ENCODE peak calls at places on chromosome 19, in nine cellular contexts. A, M, W, E, L, R, Y, K and J are unnamed samples.

GRCh38 chr19:19652482-19653295 is 9.2 kb upstream of the GMIP start:
- DNase-seq in A (no peak), M (no peak), W (no peak), E (no peak), L (no peak), R (peak), Y (no peak), K (no peak), J (no peak)

GRCh38 chr19:32891609-32892008 is 22.0 kb upstream of the SLC7A9 start:
- DNase-seq in A (no peak), M (no peak), W (no peak), E (no peak), L (no peak), R (no peak), Y (no peak), K (no peak), J (no peak)

GRCh38 chr19:35306473-35307246 is 14.7 kb downstream of the MAG start:
- DNase-seq in A (no peak), M (no peak), W (no peak), E (no peak), L (peak), R (no peak), Y (no peak), K (no peak), J (no peak)

GRCh38 chr19:29098863-29099481 is 114.0 kb downstream of the UQCRFS1 start:
- DNase-seq in A (no peak), M (no peak), W (no peak), E (peak), L (no peak), R (no peak), Y (peak), K (no peak), J (no peak)

GRCh38 chr19:53537523-53538377 is at the start of gene ZNF331:
- DNase-seq in A (peak), M (peak), W (peak), E (peak), L (peak), R (peak), Y (peak), K (peak), J (peak)

GRCh38 chr19:5893296-5893903 is 10.2 kb downstream of the NDUFA11 start:
- DNase-seq in A (no peak), M (no peak), W (no peak), E (no peak), L (no peak), R (no peak), Y (no peak), K (no peak), J (no peak)

GRCh38 chr19:15928321-15928720 is 6.0 kb downstream of the CYP4F11 start:
- DNase-seq in A (no peak), M (no peak), W (no peak), E (no peak), L (no peak), R (no peak), Y (no peak), K (no peak), J (no peak)

GRCh38 chr19:33114302-33114701 is 17.6 kb upstream of the WDR88 start:
- DNase-seq in A (no peak), M (no peak), W (no peak), E (no peak), L (no peak), R (no peak), Y (no peak), K (no peak), J (no peak)

GRCh38 chr19:42282810-42283247 is 13.8 kb downstream of the CIC start:
- DNase-seq in A (no peak), M (no peak), W (no peak), E (no peak), L (no peak), R (no peak), Y (no peak), K (no peak), J (no peak)

GRCh38 chr19:51743405-51743804 is 8.3 kb downstream of the FPR1 start:
- DNase-seq in A (no peak), M (no peak), W (no peak), E (no peak), L (no peak), R (peak), Y (no peak), K (no peak), J (no peak)

GRCh38 chr19:7109678-7110289 is 40.3 kb downstream of the ZNF557 start:
- DNase-seq in A (no peak), M (no peak), W (no peak), E (no peak), L (peak), R (no peak), Y (no peak), K (no peak), J (no peak)

GRCh38 chr19:43425567-43426392 is 11.1 kb downstream of the TEX101 start:
- DNase-seq in A (peak), M (no peak), W (no peak), E (peak), L (peak), R (no peak), Y (no peak), K (no peak), J (no peak)

GRCh38 chr19:3178377-3178972 is at the start of gene S1PR4:
- DNase-seq in A (no peak), M (peak), W (peak), E (no peak), L (no peak), R (no peak), Y (no peak), K (peak), J (no peak)

GRCh38 chr19:40588110-40588854 is 11.6 kb downstream of the SHKBP1 start:
- DNase-seq in A (no peak), M (no peak), W (no peak), E (no peak), L (no peak), R (peak), Y (no peak), K (no peak), J (no peak)

GRCh38 chr19:32404213-32404938 is 1.2 kb upstream of the DPY19L3 start:
- DNase-seq in A (no peak), M (no peak), W (no peak), E (no peak), L (peak), R (no peak), Y (no peak), K (no peak), J (no peak)

GRCh38 chr19:21260164-21260847 is 68.9 kb downstream of the ZNF708 start:
- DNase-seq in A (no peak), M (no peak), W (no peak), E (no peak), L (no peak), R (no peak), Y (no peak), K (no peak), J (no peak)

GRCh38 chr19:7851623-7852500 is 21.8 kb downstream of the EVI5L start:
- DNase-seq in A (no peak), M (no peak), W (no peak), E (no peak), L (no peak), R (no peak), Y (no peak), K (peak), J (no peak)

GRCh38 chr19:19900124-19900523 is 622 bp upstream of the ZNF93 start:
- DNase-seq in A (no peak), M (no peak), W (peak), E (no peak), L (no peak), R (peak), Y (no peak), K (no peak), J (no peak)

GRCh38 chr19:13962738-13963602 is 10.7 kb downstream of the DCAF15 start:
- DNase-seq in A (no peak), M (no peak), W (no peak), E (no peak), L (no peak), R (peak), Y (no peak), K (peak), J (no peak)

GRCh38 chr19:4007021-4007835 is at the start of gene PIAS4:
- DNase-seq in A (peak), M (peak), W (peak), E (peak), L (peak), R (peak), Y (peak), K (peak), J (peak)

GRCh38 chr19:16383584-16384161 is 59.0 kb downstream of the KLF2 start:
- DNase-seq in A (no peak), M (no peak), W (no peak), E (no peak), L (no peak), R (no peak), Y (no peak), K (no peak), J (no peak)

GRCh38 chr19:16851031-16851712 is 22.0 kb downstream of the SIN3B start:
- DNase-seq in A (peak), M (no peak), W (no peak), E (no peak), L (no peak), R (peak), Y (no peak), K (no peak), J (no peak)

GRCh38 chr19:2332341-2333026 is 4.0 kb downstream of the SPPL2B start:
- DNase-seq in A (no peak), M (no peak), W (peak), E (peak), L (no peak), R (no peak), Y (no peak), K (no peak), J (peak)

GRCh38 chr19:6218497-6219146 is 61.2 kb downstream of the MLLT1 start:
- DNase-seq in A (peak), M (peak), W (peak), E (peak), L (peak), R (peak), Y (peak), K (peak), J (peak)

GRCh38 chr19:9178901-9179300 is at the start of gene OR7D2:
- DNase-seq in A (no peak), M (no peak), W (no peak), E (no peak), L (no peak), R (no peak), Y (no peak), K (no peak), J (no peak)

GRCh38 chr19:21092107-21092506 is 10.1 kb downstream of the ZNF714 start:
- DNase-seq in A (peak), M (no peak), W (no peak), E (no peak), L (no peak), R (peak), Y (no peak), K (no peak), J (no peak)

GRCh38 chr19:4077800-4078683 is 11.3 kb upstream of the ZBTB7A start:
- DNase-seq in A (peak), M (no peak), W (no peak), E (peak), L (no peak), R (no peak), Y (peak), K (peak), J (no peak)

GRCh38 chr19:50759886-50760285 is 10.4 kb upstream of the GPR32 start:
- DNase-seq in A (no peak), M (no peak), W (no peak), E (no peak), L (peak), R (no peak), Y (no peak), K (no peak), J (peak)

GRCh38 chr19:12779162-12779993 is 4.0 kb upstream of the HOOK2 start:
- DNase-seq in A (peak), M (no peak), W (no peak), E (peak), L (peak), R (peak), Y (peak), K (peak), J (no peak)
- H3K4me3 ChIP-seq in A (no peak), M (peak), W (no peak), E (no peak), L (peak), R (peak), Y (no peak), K (no peak), J (peak)

GRCh38 chr19:1098177-1099051 is 3.2 kb upstream of the POLR2E start:
- DNase-seq in A (no peak), M (no peak), W (no peak), E (peak), L (no peak), R (no peak), Y (no peak), K (no peak), J (no peak)
- H3K4me3 ChIP-seq in A (no peak), M (no peak), W (no peak), E (no peak), L (no peak), R (no peak), Y (no peak), K (no peak), J (no peak)

DNA sequence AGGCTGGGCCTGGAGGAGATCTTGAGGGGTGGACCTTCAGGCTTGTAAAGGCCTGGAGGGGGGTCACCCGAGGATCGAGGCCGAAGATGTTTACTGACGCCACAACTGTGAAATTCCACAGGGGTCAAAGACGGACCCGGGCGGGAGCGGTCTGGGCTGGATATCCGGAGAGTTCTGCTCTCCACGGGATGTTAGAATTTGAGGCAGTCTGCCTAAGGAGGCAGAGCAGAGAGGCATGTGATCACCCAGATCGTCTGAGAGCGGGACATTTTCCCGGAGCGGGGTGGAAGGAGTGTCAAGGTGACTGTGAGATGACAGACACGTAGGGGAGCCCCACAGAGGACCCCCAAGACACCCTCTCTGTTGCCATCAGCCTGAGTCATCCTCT is 13.2 kb downstream of the KLHL26 start:
- DNase-seq in A (no peak), M (no peak), W (no peak), E (peak), L (no peak), R (peak), Y (peak), K (peak), J (no peak)
- H3K4me3 ChIP-seq in A (no peak), M (no peak), W (no peak), E (no peak), L (no peak), R (no peak), Y (peak), K (no peak), J (no peak)

GRCh38 chr19:49133621-49134454 is 14.5 kb downstream of the PPFIA3 start:
- DNase-seq in A (no peak), M (peak), W (no peak), E (peak), L (peak), R (peak), Y (peak), K (peak), J (no peak)
- H3K4me3 ChIP-seq in A (no peak), M (no peak), W (peak), E (peak), L (peak), R (peak), Y (peak), K (no peak), J (no peak)

GRCh38 chr19:343451-343931 is 1.1 kb downstream of the MIER2 start:
- DNase-seq in A (peak), M (no peak), W (no peak), E (no peak), L (no peak), R (no peak), Y (no peak), K (peak), J (no peak)

GRCh38 chr19:345320-345879 is 804 bp upstream of the MIER2 start:
- DNase-seq in A (no peak), M (no peak), W (no peak), E (no peak), L (no peak), R (no peak), Y (no peak), K (peak), J (no peak)

GRCh38 chr19:342801-343421 is 1.7 kb downstream of the MIER2 start:
- DNase-seq in A (peak), M (no peak), W (no peak), E (peak), L (no peak), R (peak), Y (peak), K (peak), J (no peak)

GRCh38 chr19:344625-345319 is at the start of gene MIER2:
- DNase-seq in A (peak), M (peak), W (peak), E (peak), L (peak), R (peak), Y (peak), K (peak), J (peak)

GRCh38 chr19:343941-344624 is 513 bp downstream of the MIER2 start:
- DNase-seq in A (peak), M (peak), W (no peak), E (no peak), L (peak), R (peak), Y (no peak), K (peak), J (no peak)
- H3K4me3 ChIP-seq in A (peak), M (peak), W (peak), E (peak), L (peak), R (peak), Y (peak), K (peak), J (peak)